ENCODE peak calls at places on chromosomes 3 and 15, in seven cellular contexts. U, D, I, A, G, Q and C are unnamed samples.

GRCh38 chr3:9402410-9403228 is 5.2 kb downstream of the SETD5 start:
- DNase-seq in U (no peak), D (peak; percentile 74), I (no peak), A (peak; percentile 48), G (no peak), Q (peak; percentile 73), C (no peak)

GRCh38 chr3:76321615-76322014 is 536.3 kb upstream of the ZNF717 start:
- DNase-seq in U (no peak), D (no peak), I (no peak), A (no peak), G (no peak), Q (no peak), C (no peak)

GRCh38 chr3:117669761-117670160 is 960.2 kb downstream of the TUSC7 start:
- DNase-seq in U (no peak), D (no peak), I (no peak), A (no peak), G (no peak), Q (no peak), C (no peak)

GRCh38 chr3:184154909-184155643 is at the start of gene DVL3:
- DNase-seq in U (peak; percentile 86), D (peak; percentile 77), I (peak; percentile 37), A (peak; percentile 73), G (peak; percentile 38), Q (peak; percentile 80), C (peak; percentile 81)

GRCh38 chr3:188734395-188734794 is 437.4 kb upstream of the TPRG1 start:
- DNase-seq in U (no peak), D (peak; percentile 14), I (no peak), A (peak; percentile 32), G (no peak), Q (no peak), C (no peak)

GRCh38 chr15:83112233-83112958 is 5.0 kb downstream of the TM6SF1 start:
- DNase-seq in U (no peak), D (no peak), I (no peak), A (peak; percentile 41), G (no peak), Q (peak; percentile 53), C (no peak)

GRCh38 chr3:136584728-136585127 is 167.4 kb downstream of the STAG1 start:
- DNase-seq in U (no peak), D (no peak), I (no peak), A (no peak), G (no peak), Q (no peak), C (no peak)

GRCh38 chr3:9781978-9782575 is 10.2 kb downstream of the TADA3 start:
- DNase-seq in U (no peak), D (no peak), I (no peak), A (no peak), G (no peak), Q (no peak), C (no peak)

GRCh38 chr3:127413318-127413673 is 125.5 kb upstream of the PRR20G start:
- DNase-seq in U (no peak), D (peak; percentile 21), I (no peak), A (no peak), G (no peak), Q (no peak), C (no peak)

GRCh38 chr3:133941390-133941789 is 45.7 kb upstream of the RAB6B start:
- DNase-seq in U (no peak), D (no peak), I (peak; percentile 84), A (no peak), G (no peak), Q (peak; percentile 78), C (peak; percentile 70)

GRCh38 chr3:32817561-32818430 is at the start of gene TRIM71:
- DNase-seq in U (no peak), D (no peak), I (no peak), A (no peak), G (no peak), Q (no peak), C (peak; percentile 69)

GRCh38 chr15:94237903-94238302 is 6.5 kb downstream of the MCTP2 start:
- DNase-seq in U (no peak), D (no peak), I (no peak), A (no peak), G (no peak), Q (no peak), C (no peak)

GRCh38 chr15:76185716-76186115 is 125.6 kb downstream of the ETFA start:
- DNase-seq in U (no peak), D (no peak), I (no peak), A (no peak), G (no peak), Q (peak; percentile 82), C (no peak)

GRCh38 chr15:93144477-93145270 is 55.7 kb upstream of the RGMA start:
- DNase-seq in U (no peak), D (no peak), I (no peak), A (no peak), G (no peak), Q (no peak), C (no peak)

GRCh38 chr15:60941448-60941847 is 287.7 kb downstream of the RORA start:
- DNase-seq in U (no peak), D (no peak), I (no peak), A (no peak), G (no peak), Q (peak; percentile 6), C (no peak)

GRCh38 chr3:198106265-198106664 is 146.2 kb downstream of the LMLN start:
- DNase-seq in U (no peak), D (no peak), I (no peak), A (no peak), G (no peak), Q (no peak), C (no peak)

GRCh38 chr15:57158589-57158988 is 217.7 kb upstream of the CGNL1 start:
- DNase-seq in U (no peak), D (no peak), I (no peak), A (peak; percentile 39), G (no peak), Q (peak; percentile 39), C (no peak)

GRCh38 chr15:69820819-69821218 is 276.9 kb downstream of the TLE3 start:
- DNase-seq in U (no peak), D (no peak), I (no peak), A (no peak), G (no peak), Q (no peak), C (no peak)

GRCh38 chr3:33128706-33129105 is 14.9 kb downstream of the CRTAP start:
- DNase-seq in U (no peak), D (no peak), I (no peak), A (no peak), G (no peak), Q (peak; percentile 10), C (no peak)

GRCh38 chr3:120415756-120416155 is 35.0 kb downstream of the FSTL1 start:
- DNase-seq in U (no peak), D (no peak), I (no peak), A (no peak), G (no peak), Q (no peak), C (no peak)

GRCh38 chr3:120418866-120419490 is 31.8 kb downstream of the FSTL1 start:
- DNase-seq in U (peak; percentile 57), D (peak; percentile 63), I (peak; percentile 53), A (peak; percentile 77), G (peak; percentile 9), Q (peak; percentile 52), C (no peak)

GRCh38 chr3:120418446-120418845 is 32.3 kb downstream of the FSTL1 start:
- DNase-seq in U (no peak), D (no peak), I (no peak), A (no peak), G (no peak), Q (no peak), C (no peak)

GRCh38 chr3:120416868-120417267 is 33.9 kb downstream of the FSTL1 start:
- DNase-seq in U (no peak), D (no peak), I (no peak), A (no peak), G (no peak), Q (no peak), C (no peak)

DNA sequence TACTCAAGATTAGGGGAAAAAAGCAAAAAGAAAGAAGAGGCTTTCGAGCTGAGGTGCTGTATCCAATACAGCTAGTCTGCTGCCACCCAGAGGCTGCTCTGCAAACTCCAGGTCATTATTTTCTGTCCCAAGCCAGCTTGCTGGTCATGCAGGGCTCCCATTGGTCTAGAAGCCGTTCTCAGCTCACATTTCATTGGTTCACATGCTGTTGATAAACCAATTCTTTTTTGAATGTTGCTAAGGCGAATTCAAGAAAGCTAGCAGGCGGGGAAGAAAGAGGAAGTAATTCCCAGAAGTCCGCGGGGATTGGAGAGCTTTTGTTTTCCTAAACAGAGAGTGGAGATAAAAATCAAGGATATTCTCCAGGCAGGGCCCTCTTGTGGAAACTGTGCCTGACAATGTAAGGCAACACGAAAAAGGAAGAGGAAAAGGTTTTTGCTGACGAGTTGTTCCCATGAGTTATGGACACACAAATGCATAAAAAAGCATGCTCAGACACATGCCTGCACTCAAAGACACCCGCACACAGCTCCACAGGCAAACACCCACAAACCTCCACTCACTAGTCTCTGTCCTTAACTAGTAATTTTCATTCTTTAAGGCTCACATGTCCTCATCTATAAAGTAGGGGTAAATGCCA is 33.4 kb downstream of the FSTL1 start:
- DNase-seq in U (peak; percentile 91), D (peak; percentile 96), I (peak; percentile 95), A (peak; percentile 92), G (peak; percentile 73), Q (peak; percentile 98), C (peak; percentile 95)
- H3K4me3 ChIP-seq in U (peak overlapping the region; percentile 36), D (peak overlapping the region; percentile 32), I (peak overlapping the region; percentile 43), A (peak overlapping the region; percentile 28), G (peak overlapping the region; percentile 30), Q (no peak overlapping the region), C (no peak overlapping the region)

DNA sequence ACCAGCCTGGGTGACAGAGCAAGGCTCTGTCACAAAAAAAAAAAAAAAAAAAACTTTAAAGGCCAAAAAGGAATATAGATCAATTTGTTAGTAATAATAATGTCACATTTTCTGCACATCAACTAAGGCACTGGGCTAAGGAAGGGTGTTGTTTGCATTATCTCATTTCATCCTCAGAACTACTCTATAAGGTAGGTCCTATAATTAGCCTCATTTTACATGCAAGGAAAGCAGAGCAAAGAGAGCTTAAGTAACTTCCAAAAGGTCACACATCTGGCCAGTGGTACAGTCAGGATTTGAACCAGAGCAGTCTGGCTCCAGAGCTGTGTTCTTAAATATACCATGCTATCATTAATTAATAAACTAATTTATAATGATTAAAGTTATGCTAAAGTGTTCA is 42.2 kb upstream of the SPATA12 start:
- DNase-seq in U (no peak), D (no peak), I (no peak), A (no peak), G (no peak), Q (no peak), C (no peak)
- H3K4me1 ChIP-seq in U (no peaks in the 10 kb centered on the region), D (no peaks in the 10 kb centered on the region), I (no peaks in the 10 kb centered on the region), A (peaks cover 6% of the 10 kb centered on the region), G (no peaks in the 10 kb centered on the region), Q (peaks cover 42% of the 10 kb centered on the region), C (no peaks in the 10 kb centered on the region)

GRCh38 chr3:102091358-102091757 is 242.0 kb downstream of the NFKBIZ start:
- DNase-seq in U (no peak), D (no peak), I (no peak), A (no peak), G (no peak), Q (no peak), C (no peak)
- H3K4me3 ChIP-seq in U (no peak overlapping the region), D (no peak overlapping the region), I (no peak overlapping the region), A (no peak overlapping the region), G (no peak overlapping the region), Q (no peak overlapping the region), C (no peak overlapping the region)

GRCh38 chr3:57646723-57647122 is 46.2 kb downstream of the DENND6A start:
- DNase-seq in U (no peak), D (no peak), I (no peak), A (no peak), G (no peak), Q (peak; percentile 67), C (no peak)
- H3K4me1 ChIP-seq in U (peaks cover 5% of the 10 kb centered on the region), D (no peaks in the 10 kb centered on the region), I (no peaks in the 10 kb centered on the region), A (peaks cover 12% of the 10 kb centered on the region), G (peaks cover 6% of the 10 kb centered on the region), Q (no peaks in the 10 kb centered on the region), C (no peaks in the 10 kb centered on the region)

GRCh38 chr15:74901612-74902063 is 5.0 kb downstream of the FAM219B start:
- DNase-seq in U (peak; percentile 57), D (peak; percentile 76), I (peak; percentile 50), A (no peak), G (peak; percentile 64), Q (peak; percentile 70), C (no peak)
- H3K4me3 ChIP-seq in U (no peak overlapping the region), D (no peak overlapping the region), I (no peak overlapping the region), A (no peak overlapping the region), G (no peak overlapping the region), Q (no peak overlapping the region), C (no peak overlapping the region)